ENCODE peak calls at places on chromosomes 12 and 14, in six cellular contexts. C is ovary, O is GM12891, L is heart left ventricle, N is uterus, G is body of pancreas. Q is an unnamed sample.

GRCh38 chr12:58711968-58712367 is 208.3 kb downstream of the LRIG3 start:
- DNase-seq in C (no peak), O (no peak), L (no peak), N (no peak), G (no peak), Q (no peak)

GRCh38 chr12:29241821-29242591 is 92.9 kb downstream of the FAR2 start:
- DNase-seq in C (no peak), O (no peak), L (peak), N (no peak), G (no peak), Q (peak)

GRCh38 chr12:132433641-132434395 is 56.1 kb upstream of the FBRSL1 start:
- DNase-seq in C (no peak), O (no peak), L (no peak), N (no peak), G (peak), Q (no peak)

GRCh38 chr14:61282746-61283145 is 1.6 kb upstream of the TMEM30B start:
- DNase-seq in C (no peak), O (no peak), L (no peak), N (no peak), G (no peak), Q (no peak)

GRCh38 chr12:126572170-126572569 is 1506.9 kb downstream of the AACS start:
- DNase-seq in C (no peak), O (no peak), L (no peak), N (no peak), G (no peak), Q (no peak)

GRCh38 chr12:65822732-65823480 is 1.4 kb upstream of the HMGA2 start:
- DNase-seq in C (no peak), O (no peak), L (peak), N (no peak), G (no peak), Q (peak)

GRCh38 chr12:57473392-57473791 is 6.3 kb downstream of the ARHGAP9 start:
- DNase-seq in C (no peak), O (no peak), L (no peak), N (no peak), G (peak), Q (no peak)

GRCh38 chr12:110555509-110556406 is 27.4 kb downstream of the PPTC7 start:
- DNase-seq in C (no peak), O (no peak), L (no peak), N (no peak), G (no peak), Q (no peak)

GRCh38 chr12:63846249-63846967 is 1.9 kb downstream of the SRGAP1 start:
- DNase-seq in C (no peak), O (no peak), L (no peak), N (no peak), G (peak), Q (no peak)

GRCh38 chr12:110906985-110907384 is 13.4 kb downstream of the MYL2 start:
- DNase-seq in C (no peak), O (no peak), L (no peak), N (no peak), G (no peak), Q (no peak)

GRCh38 chr14:90693413-90693812 is 122.8 kb downstream of the TTC7B start:
- DNase-seq in C (no peak), O (no peak), L (no peak), N (no peak), G (no peak), Q (no peak)

GRCh38 chr12:114691196-114691595 is 7.2 kb upstream of the TBX3 start:
- DNase-seq in C (no peak), O (no peak), L (no peak), N (no peak), G (no peak), Q (no peak)

GRCh38 chr12:47280543-47281330 is 201.0 kb upstream of the AMIGO2 start:
- DNase-seq in C (no peak), O (no peak), L (no peak), N (no peak), G (no peak), Q (no peak)

GRCh38 chr12:66187822-66188221 is 1.2 kb upstream of the IRAK3 start:
- DNase-seq in C (no peak), O (no peak), L (no peak), N (no peak), G (no peak), Q (no peak)

GRCh38 chr14:70722418-70722817 is 80.7 kb downstream of the TTC9 start:
- DNase-seq in C (no peak), O (no peak), L (no peak), N (no peak), G (no peak), Q (no peak)

GRCh38 chr14:37195327-37195726 is 2.4 kb upstream of the MIPOL1 start:
- DNase-seq in C (no peak), O (no peak), L (no peak), N (no peak), G (no peak), Q (no peak)

GRCh38 chr12:79973774-79974173 is 38.9 kb upstream of the PPP1R12A start:
- DNase-seq in C (no peak), O (no peak), L (no peak), N (no peak), G (no peak), Q (no peak)

GRCh38 chr12:23083267-23083666 is 458.3 kb downstream of the ETNK1 start:
- DNase-seq in C (no peak), O (no peak), L (no peak), N (no peak), G (no peak), Q (no peak)

GRCh38 chr14:31263485-31264133 is 56.0 kb upstream of the HECTD1 start:
- DNase-seq in C (peak), O (no peak), L (no peak), N (peak), G (peak), Q (peak)

GRCh38 chr12:49636979-49637378 is 13.6 kb downstream of the PRPF40B start:
- DNase-seq in C (peak), O (peak), L (peak), N (peak), G (peak), Q (peak)

DNA sequence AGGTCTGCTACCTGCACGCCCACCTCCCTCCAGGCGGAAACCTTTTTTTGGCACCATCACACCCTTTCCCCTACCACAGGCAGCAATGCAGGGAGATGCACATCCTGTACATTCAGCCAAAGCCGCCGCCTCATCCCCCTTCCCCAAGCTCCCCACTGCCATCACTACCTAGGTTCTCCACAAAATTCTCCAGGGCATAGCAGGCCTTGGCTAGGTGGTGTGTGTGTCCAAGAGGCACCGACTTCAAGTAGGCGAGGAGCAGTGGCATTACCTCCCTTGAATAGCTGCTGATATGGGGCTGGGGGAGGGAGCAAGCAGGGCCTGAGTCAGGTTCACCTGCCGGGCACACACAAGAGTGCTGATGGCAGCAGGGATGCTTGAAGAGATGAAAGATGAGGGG is 3.6 kb downstream of the IPO4 start:
- DNase-seq in C (no peak), O (no peak), L (no peak), N (no peak), G (no peak), Q (no peak)
- TF ChIP-seq POLR2A in C (no peak), O (no peak), L (no peak), N (no peak), G (no peak), Q (no peak)

GRCh38 chr12:89829434-89829975 is 120.9 kb upstream of the ATP2B1 start:
- DNase-seq in C (no peak), O (no peak), L (no peak), N (no peak), G (no peak), Q (no peak)
- TF ChIP-seq POLR2A in C (no peak), O (no peak), L (no peak), N (no peak), G (no peak), Q (no peak)

DNA sequence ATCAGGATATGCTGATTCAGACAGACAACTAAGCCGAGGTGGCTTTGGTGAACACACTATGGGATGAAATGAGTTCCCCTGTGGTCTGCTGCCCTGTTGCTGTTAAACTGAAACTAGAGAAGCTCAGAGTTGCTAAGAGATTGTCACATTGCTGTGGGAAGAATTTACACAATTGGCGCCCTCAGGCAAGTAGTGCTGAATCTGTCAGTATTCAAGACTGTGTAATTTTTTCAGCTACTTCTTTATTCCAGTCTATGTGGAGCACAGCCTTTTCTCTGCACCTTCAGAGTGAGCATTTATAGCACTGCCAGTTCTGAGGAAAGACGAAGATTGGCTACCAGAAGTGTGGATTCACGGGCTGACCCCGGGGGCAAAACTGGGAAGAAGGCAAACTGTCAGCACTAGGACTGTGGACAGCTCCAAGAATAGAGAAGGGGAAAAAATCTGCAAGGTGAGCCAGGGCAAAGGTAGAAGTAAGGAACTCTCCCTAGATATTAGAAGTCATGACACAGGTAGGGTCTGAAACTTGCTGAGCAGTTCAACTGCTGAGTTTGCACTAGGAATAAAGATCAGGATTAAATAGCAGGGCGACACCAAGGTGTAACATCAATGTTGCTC is 218.8 kb upstream of the TMPO start:
- DNase-seq in C (no peak), O (no peak), L (no peak), N (no peak), G (no peak), Q (no peak)
- TF ChIP-seq POLR2A in C (no peak), O (no peak), L (no peak), N (no peak), G (no peak), Q (no peak)

GRCh38 chr14:52950898-52951729 is at the start of gene FERMT2:
- DNase-seq in C (peak), O (peak), L (peak), N (peak), G (peak), Q (peak)
- TF ChIP-seq POLR2A in C (peak), O (no peak), L (peak), N (peak), G (peak), Q (peak)

DNA sequence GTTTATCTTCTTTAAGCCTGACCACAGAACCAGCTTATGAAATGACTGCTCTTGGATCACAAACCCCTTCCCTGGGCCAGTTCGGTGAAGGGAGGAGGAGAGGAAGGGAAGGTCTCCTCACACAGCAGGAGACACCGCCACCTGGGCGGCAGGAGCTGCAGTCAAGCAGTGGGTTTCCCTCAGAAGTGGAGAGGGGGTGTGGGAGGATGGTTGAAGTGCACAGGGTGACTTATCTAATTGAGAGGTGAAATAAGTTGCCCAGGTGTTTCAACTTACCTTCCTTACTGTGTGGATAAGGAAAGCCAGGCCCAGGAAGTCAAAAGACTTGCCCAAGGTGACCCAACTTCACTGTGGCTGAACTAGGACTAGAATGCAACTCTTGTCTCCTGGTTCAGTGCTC is 106.8 kb downstream of the EGLN3 start:
- DNase-seq in C (no peak), O (no peak), L (no peak), N (no peak), G (no peak), Q (no peak)
- TF ChIP-seq POLR2A in C (no peak), O (no peak), L (no peak), N (no peak), G (no peak), Q (no peak)

GRCh38 chr12:120580787-120581723 is at the start of gene POP5:
- DNase-seq in C (peak), O (peak), L (peak), N (peak), G (peak), Q (peak)
- TF ChIP-seq POLR2A in C (no peak), O (peak), L (peak), N (peak), G (peak), Q (peak)

GRCh38 chr14:64891173-64891838 is 11.6 kb upstream of the SPTB start:
- DNase-seq in C (no peak), O (no peak), L (no peak), N (no peak), G (no peak), Q (no peak)
- TF ChIP-seq POLR2A in C (no peak), O (no peak), L (no peak), N (no peak), G (no peak), Q (no peak)

GRCh38 chr14:75566321-75566720 is 12.1 kb upstream of the FLVCR2 start:
- DNase-seq in C (no peak), O (no peak), L (no peak), N (no peak), G (no peak), Q (no peak)
- TF ChIP-seq POLR2A in C (no peak), O (no peak), L (no peak), N (no peak), G (no peak), Q (no peak)

GRCh38 chr12:106249411-106250135 is 1.8 kb upstream of the CKAP4 start:
- DNase-seq in C (no peak), O (peak), L (no peak), N (no peak), G (no peak), Q (no peak)

GRCh38 chr12:106246891-106247730 is 709 bp downstream of the CKAP4 start:
- DNase-seq in C (peak), O (peak), L (peak), N (peak), G (peak), Q (no peak)

GRCh38 chr12:106248849-106249371 is 1.1 kb upstream of the CKAP4 start:
- DNase-seq in C (no peak), O (no peak), L (no peak), N (no peak), G (no peak), Q (no peak)

GRCh38 chr12:106248177-106248848 is 493 bp upstream of the CKAP4 start:
- DNase-seq in C (peak), O (peak), L (peak), N (peak), G (peak), Q (peak)

DNA sequence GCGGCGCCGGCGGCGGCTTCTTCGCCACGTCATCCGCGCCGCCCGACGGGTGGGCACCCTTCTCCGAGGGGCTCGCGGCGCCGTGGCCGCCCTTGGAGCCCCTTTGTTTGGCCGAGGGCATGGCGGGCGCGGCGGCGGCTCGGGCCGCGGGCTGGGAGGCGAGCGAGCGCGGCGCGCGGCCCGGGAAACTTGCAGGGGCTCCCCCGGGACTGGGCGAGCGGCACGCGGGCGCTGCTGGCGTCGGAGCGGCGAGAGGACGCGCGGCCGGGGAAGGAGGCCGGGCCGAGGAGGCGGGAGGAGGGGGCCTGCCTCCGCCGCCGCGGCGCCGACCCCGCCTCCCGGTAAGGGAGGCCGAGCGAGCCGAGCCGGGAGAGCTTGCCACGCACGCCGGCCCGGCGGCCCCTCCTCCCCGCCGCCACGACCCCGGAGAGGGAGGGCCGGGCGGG is at the start of gene CKAP4:
- DNase-seq in C (peak), O (peak), L (peak), N (peak), G (peak), Q (peak)
- TF ChIP-seq POLR2A in C (peak), O (no peak), L (peak), N (peak), G (no peak), Q (peak)

DNA sequence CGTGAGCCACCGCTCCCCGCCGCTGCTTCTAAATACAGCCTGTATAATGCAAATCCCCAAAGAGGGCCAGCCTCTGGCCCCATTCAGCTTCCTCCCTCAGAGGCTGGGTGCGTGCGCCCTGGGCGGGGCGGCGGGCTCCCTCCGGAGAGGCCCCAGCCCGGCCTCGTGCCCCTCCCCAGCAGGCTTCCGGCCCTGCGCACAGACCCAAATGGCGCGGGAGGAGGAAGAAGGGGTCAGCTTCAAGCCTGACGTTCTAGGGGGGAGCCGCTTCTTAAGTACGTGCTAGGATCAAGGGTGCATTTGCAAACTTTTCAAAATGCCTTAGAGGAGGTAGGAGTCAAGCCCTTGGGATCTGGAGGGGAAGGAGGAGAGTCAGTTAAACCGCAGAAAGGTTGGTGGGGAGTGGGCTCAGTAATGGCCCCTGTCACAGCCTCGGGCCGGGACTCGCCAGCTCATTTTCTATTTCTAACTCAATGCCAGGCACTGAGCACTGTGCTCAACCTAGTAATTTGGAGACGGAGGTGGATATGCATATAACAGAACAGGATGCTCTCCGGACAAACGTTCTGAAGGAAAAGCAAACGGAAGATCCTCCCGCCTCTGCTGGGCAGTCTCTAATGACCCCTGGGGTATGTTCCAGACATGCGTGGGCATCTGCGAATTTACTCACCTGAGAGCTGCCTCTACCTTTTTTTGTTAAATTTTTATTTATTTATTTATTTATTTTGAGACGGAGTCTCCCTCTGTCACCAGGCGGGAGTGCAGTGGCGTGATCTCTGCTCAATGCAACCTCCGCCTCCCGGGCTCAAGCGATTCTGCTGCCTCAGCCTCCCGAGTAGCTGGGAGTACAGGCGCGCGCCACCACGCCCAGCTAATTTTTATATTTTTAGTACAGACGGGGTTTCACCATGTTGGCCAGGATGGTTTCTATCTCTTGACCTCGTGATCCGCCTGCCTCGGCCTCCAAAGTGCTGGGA is 32.3 kb downstream of the NINJ2 start:
- DNase-seq in C (no peak), O (peak), L (peak), N (peak), G (peak), Q (no peak)
- TF ChIP-seq POLR2A in C (no peak), O (peak), L (peak), N (no peak), G (peak), Q (no peak)